ENCODE peak calls at places on chromosomes 5 and 9, in four cellular contexts. V is fibroblast of pulmonary artery, H is COR-L47, G is A549. R is an unnamed sample.

GRCh38 chr5:122469520-122469919 is 157.5 kb downstream of the SNCAIP start:
- DNase-seq in V (no peak), H (no peak), G (no peak), R (no peak)

GRCh38 chr9:85729882-85730281 is 11.9 kb downstream of the AGTPBP1 start:
- DNase-seq in V (no peak), H (no peak), G (no peak), R (no peak)

GRCh38 chr5:38193015-38193581 is 65.3 kb upstream of the EGFLAM start:
- DNase-seq in V (peak), H (peak), G (peak), R (no peak)

GRCh38 chr5:14775857-14776256 is 95.7 kb downstream of the ANKH start:
- DNase-seq in V (peak), H (peak), G (no peak), R (no peak)

GRCh38 chr9:110599468-110599867 is 19.9 kb upstream of the SVEP1 start:
- DNase-seq in V (peak), H (no peak), G (no peak), R (no peak)

GRCh38 chr5:125481506-125482455 is 735.3 kb upstream of the ZNF608 start:
- DNase-seq in V (no peak), H (no peak), G (no peak), R (no peak)

GRCh38 chr9:81671880-81672280 is 17.5 kb downstream of the TLE1 start:
- DNase-seq in V (peak), H (no peak), G (no peak), R (no peak)

GRCh38 chr9:22342489-22343217 is 104.0 kb upstream of the DMRTA1 start:
- DNase-seq in V (peak), H (no peak), G (no peak), R (no peak)

GRCh38 chr9:107750741-107751521 is 261.4 kb upstream of the KLF4 start:
- DNase-seq in V (peak), H (no peak), G (peak), R (peak)

GRCh38 chr5:93274291-93274690 is 306.7 kb downstream of the NR2F1-AS1 start:
- DNase-seq in V (peak), H (no peak), G (no peak), R (no peak)

GRCh38 chr5:168023190-168023589 is 268.3 kb upstream of the WWC1 start:
- DNase-seq in V (no peak), H (peak), G (no peak), R (no peak)

GRCh38 chr5:36874465-36874864 is 2.1 kb upstream of the NIPBL start:
- DNase-seq in V (no peak), H (no peak), G (no peak), R (no peak)

GRCh38 chr9:115411993-115412452 is 294.1 kb upstream of the TNC start:
- DNase-seq in V (no peak), H (no peak), G (no peak), R (peak)

GRCh38 chr5:34038838-34039237 is 4.2 kb downstream of the C1QTNF3 start:
- DNase-seq in V (no peak), H (no peak), G (no peak), R (no peak)

GRCh38 chr9:18405240-18405639 is 68.7 kb upstream of the ADAMTSL1 start:
- DNase-seq in V (peak), H (no peak), G (no peak), R (no peak)

GRCh38 chr9:121566401-121567141 is 66.9 kb upstream of the GGTA1 start:
- DNase-seq in V (peak), H (no peak), G (no peak), R (no peak)

GRCh38 chr9:127980056-127980705 is 608 bp downstream of the EEIG1 start:
- DNase-seq in V (no peak), H (no peak), G (no peak), R (no peak)

GRCh38 chr9:36748322-36748899 is 175.7 kb downstream of the MELK start:
- DNase-seq in V (peak), H (no peak), G (peak), R (no peak)

GRCh38 chr9:17627641-17628040 is 48.8 kb downstream of the SH3GL2 start:
- DNase-seq in V (no peak), H (peak), G (no peak), R (no peak)